ENCODE peak calls at places on chromosomes 3 and 15, in nine cellular contexts. One of them, this sample, is unnamed.

GRCh38 chr15:84911879-84912660 is 27.6 kb downstream of the SLC28A1 start:
- DNase-seq in T-helper 9 cell: no peak
- DNase-seq in NB4: no peak
- DNase-seq in SK-N-MC: no peak
- DNase-seq in heart left ventricle: peak
- DNase-seq in amniotic stem cell: peak
- DNase-seq in esophagus squamous epithelium: no peak
- DNase-seq in activated T-helper 1 cell treated with anti-CD3 and anti-CD28 coated beads, Interleukin-12 subunit alpha, Interleukin-12 subunit beta, Interleukin-2, Interleukin-4 antibody, amounts not matched to agents 30 ng/mL and 10 ng/mL and 1 ng/mL, durations not matched to agents 14 hours and 24 hours and 36 hours: no peak
- DNase-seq in HFFc6: peak
- DNase-seq in this sample: peak

GRCh38 chr3:35664460-35664919 is 25.2 kb downstream of the ARPP21 start:
- DNase-seq in T-helper 9 cell: no peak
- DNase-seq in HFFc6: no peak
- DNase-seq in SK-N-MC: no peak
- DNase-seq in amniotic stem cell: no peak
- DNase-seq in heart left ventricle: peak
- DNase-seq in activated T-helper 1 cell treated with anti-CD3 and anti-CD28 coated beads, Interleukin-12 subunit alpha, Interleukin-12 subunit beta, Interleukin-2, Interleukin-4 antibody, amounts not matched to agents 30 ng/mL and 10 ng/mL and 1 ng/mL, durations not matched to agents 14 hours and 24 hours and 36 hours: no peak
- DNase-seq in NB4: no peak
- DNase-seq in esophagus squamous epithelium: no peak
- DNase-seq in this sample: no peak

GRCh38 chr15:72787521-72787920 is 4.0 kb upstream of the ADPGK start:
- DNase-seq in esophagus squamous epithelium: no peak
- DNase-seq in NB4: no peak
- DNase-seq in HFFc6: no peak
- DNase-seq in amniotic stem cell: no peak
- DNase-seq in T-helper 9 cell: no peak
- DNase-seq in heart left ventricle: no peak
- DNase-seq in activated T-helper 1 cell treated with anti-CD3 and anti-CD28 coated beads, Interleukin-12 subunit alpha, Interleukin-12 subunit beta, Interleukin-2, Interleukin-4 antibody, amounts not matched to agents 30 ng/mL and 10 ng/mL and 1 ng/mL, durations not matched to agents 14 hours and 24 hours and 36 hours: no peak
- DNase-seq in SK-N-MC: no peak
- DNase-seq in this sample: no peak

GRCh38 chr3:187966636-187967035 is 187.3 kb upstream of the LPP start:
- DNase-seq in heart left ventricle: no peak
- DNase-seq in SK-N-MC: no peak
- DNase-seq in NB4: no peak
- DNase-seq in esophagus squamous epithelium: no peak
- DNase-seq in HFFc6: no peak
- DNase-seq in T-helper 9 cell: no peak
- DNase-seq in amniotic stem cell: no peak
- DNase-seq in activated T-helper 1 cell treated with anti-CD3 and anti-CD28 coated beads, Interleukin-12 subunit alpha, Interleukin-12 subunit beta, Interleukin-2, Interleukin-4 antibody, amounts not matched to agents 30 ng/mL and 10 ng/mL and 1 ng/mL, durations not matched to agents 14 hours and 24 hours and 36 hours: no peak
- DNase-seq in this sample: no peak

GRCh38 chr15:68148039-68148438 is 57.1 kb downstream of the CALML4 start:
- DNase-seq in esophagus squamous epithelium: no peak
- DNase-seq in NB4: peak
- DNase-seq in amniotic stem cell: no peak
- DNase-seq in SK-N-MC: no peak
- DNase-seq in activated T-helper 1 cell treated with anti-CD3 and anti-CD28 coated beads, Interleukin-12 subunit alpha, Interleukin-12 subunit beta, Interleukin-2, Interleukin-4 antibody, amounts not matched to agents 30 ng/mL and 10 ng/mL and 1 ng/mL, durations not matched to agents 14 hours and 24 hours and 36 hours: no peak
- DNase-seq in T-helper 9 cell: no peak
- DNase-seq in HFFc6: no peak
- DNase-seq in heart left ventricle: no peak
- DNase-seq in this sample: no peak

GRCh38 chr3:73687081-73688004 is 62.6 kb upstream of the PDZRN3 start:
- DNase-seq in esophagus squamous epithelium: no peak
- DNase-seq in NB4: no peak
- DNase-seq in activated T-helper 1 cell treated with anti-CD3 and anti-CD28 coated beads, Interleukin-12 subunit alpha, Interleukin-12 subunit beta, Interleukin-2, Interleukin-4 antibody, amounts not matched to agents 30 ng/mL and 10 ng/mL and 1 ng/mL, durations not matched to agents 14 hours and 24 hours and 36 hours: no peak
- DNase-seq in HFFc6: peak
- DNase-seq in amniotic stem cell: no peak
- DNase-seq in heart left ventricle: no peak
- DNase-seq in T-helper 9 cell: no peak
- DNase-seq in SK-N-MC: no peak
- DNase-seq in this sample: no peak

GRCh38 chr3:81436182-81436581 is 325.3 kb downstream of the GBE1 start:
- DNase-seq in heart left ventricle: no peak
- DNase-seq in NB4: no peak
- DNase-seq in HFFc6: no peak
- DNase-seq in activated T-helper 1 cell treated with anti-CD3 and anti-CD28 coated beads, Interleukin-12 subunit alpha, Interleukin-12 subunit beta, Interleukin-2, Interleukin-4 antibody, amounts not matched to agents 30 ng/mL and 10 ng/mL and 1 ng/mL, durations not matched to agents 14 hours and 24 hours and 36 hours: no peak
- DNase-seq in SK-N-MC: no peak
- DNase-seq in esophagus squamous epithelium: no peak
- DNase-seq in amniotic stem cell: no peak
- DNase-seq in T-helper 9 cell: no peak
- DNase-seq in this sample: no peak

GRCh38 chr3:50671331-50671730 is 3.4 kb upstream of the DOCK3 start:
- DNase-seq in amniotic stem cell: peak
- DNase-seq in activated T-helper 1 cell treated with anti-CD3 and anti-CD28 coated beads, Interleukin-12 subunit alpha, Interleukin-12 subunit beta, Interleukin-2, Interleukin-4 antibody, amounts not matched to agents 30 ng/mL and 10 ng/mL and 1 ng/mL, durations not matched to agents 14 hours and 24 hours and 36 hours: no peak
- DNase-seq in HFFc6: peak
- DNase-seq in SK-N-MC: peak
- DNase-seq in NB4: peak
- DNase-seq in esophagus squamous epithelium: no peak
- DNase-seq in heart left ventricle: no peak
- DNase-seq in T-helper 9 cell: no peak
- DNase-seq in this sample: peak

GRCh38 chr15:40130118-40130517 is 21.4 kb upstream of the BMF start:
- DNase-seq in HFFc6: no peak
- DNase-seq in activated T-helper 1 cell treated with anti-CD3 and anti-CD28 coated beads, Interleukin-12 subunit alpha, Interleukin-12 subunit beta, Interleukin-2, Interleukin-4 antibody, amounts not matched to agents 30 ng/mL and 10 ng/mL and 1 ng/mL, durations not matched to agents 14 hours and 24 hours and 36 hours: no peak
- DNase-seq in NB4: no peak
- DNase-seq in T-helper 9 cell: no peak
- DNase-seq in esophagus squamous epithelium: no peak
- DNase-seq in amniotic stem cell: no peak
- DNase-seq in SK-N-MC: no peak
- DNase-seq in heart left ventricle: no peak
- DNase-seq in this sample: no peak

GRCh38 chr15:83066034-83066760 is 855 bp downstream of the BTBD1 start:
- DNase-seq in NB4: peak
- DNase-seq in HFFc6: no peak
- DNase-seq in heart left ventricle: no peak
- DNase-seq in esophagus squamous epithelium: no peak
- DNase-seq in activated T-helper 1 cell treated with anti-CD3 and anti-CD28 coated beads, Interleukin-12 subunit alpha, Interleukin-12 subunit beta, Interleukin-2, Interleukin-4 antibody, amounts not matched to agents 30 ng/mL and 10 ng/mL and 1 ng/mL, durations not matched to agents 14 hours and 24 hours and 36 hours: no peak
- DNase-seq in T-helper 9 cell: no peak
- DNase-seq in SK-N-MC: no peak
- DNase-seq in amniotic stem cell: no peak
- DNase-seq in this sample: no peak

GRCh38 chr3:130609166-130609574 is 92.2 kb downstream of the COL6A6 start:
- DNase-seq in amniotic stem cell: no peak
- DNase-seq in NB4: no peak
- DNase-seq in SK-N-MC: no peak
- DNase-seq in activated T-helper 1 cell treated with anti-CD3 and anti-CD28 coated beads, Interleukin-12 subunit alpha, Interleukin-12 subunit beta, Interleukin-2, Interleukin-4 antibody, amounts not matched to agents 30 ng/mL and 10 ng/mL and 1 ng/mL, durations not matched to agents 14 hours and 24 hours and 36 hours: no peak
- DNase-seq in T-helper 9 cell: no peak
- DNase-seq in HFFc6: no peak
- DNase-seq in esophagus squamous epithelium: no peak
- DNase-seq in heart left ventricle: peak
- DNase-seq in this sample: no peak

GRCh38 chr3:81741214-81741613 is 20.2 kb downstream of the GBE1 start:
- DNase-seq in heart left ventricle: no peak
- DNase-seq in esophagus squamous epithelium: no peak
- DNase-seq in HFFc6: no peak
- DNase-seq in SK-N-MC: no peak
- DNase-seq in activated T-helper 1 cell treated with anti-CD3 and anti-CD28 coated beads, Interleukin-12 subunit alpha, Interleukin-12 subunit beta, Interleukin-2, Interleukin-4 antibody, amounts not matched to agents 30 ng/mL and 10 ng/mL and 1 ng/mL, durations not matched to agents 14 hours and 24 hours and 36 hours: no peak
- DNase-seq in NB4: no peak
- DNase-seq in T-helper 9 cell: no peak
- DNase-seq in amniotic stem cell: no peak
- DNase-seq in this sample: no peak

GRCh38 chr15:80242132-80242769 is 9.8 kb downstream of the CTXND1 start:
- DNase-seq in NB4: peak
- DNase-seq in amniotic stem cell: no peak
- DNase-seq in esophagus squamous epithelium: no peak
- DNase-seq in T-helper 9 cell: no peak
- DNase-seq in heart left ventricle: no peak
- DNase-seq in HFFc6: peak
- DNase-seq in activated T-helper 1 cell treated with anti-CD3 and anti-CD28 coated beads, Interleukin-12 subunit alpha, Interleukin-12 subunit beta, Interleukin-2, Interleukin-4 antibody, amounts not matched to agents 30 ng/mL and 10 ng/mL and 1 ng/mL, durations not matched to agents 14 hours and 24 hours and 36 hours: no peak
- DNase-seq in SK-N-MC: no peak
- DNase-seq in this sample: peak

GRCh38 chr3:70245746-70246525 is 66.5 kb downstream of the MDFIC2 start:
- DNase-seq in esophagus squamous epithelium: no peak
- DNase-seq in activated T-helper 1 cell treated with anti-CD3 and anti-CD28 coated beads, Interleukin-12 subunit alpha, Interleukin-12 subunit beta, Interleukin-2, Interleukin-4 antibody, amounts not matched to agents 30 ng/mL and 10 ng/mL and 1 ng/mL, durations not matched to agents 14 hours and 24 hours and 36 hours: no peak
- DNase-seq in SK-N-MC: no peak
- DNase-seq in T-helper 9 cell: no peak
- DNase-seq in NB4: no peak
- DNase-seq in heart left ventricle: no peak
- DNase-seq in HFFc6: no peak
- DNase-seq in amniotic stem cell: no peak
- DNase-seq in this sample: no peak

GRCh38 chr15:85000189-85000864 is 18.7 kb downstream of the PDE8A start:
- DNase-seq in T-helper 9 cell: no peak
- DNase-seq in HFFc6: no peak
- DNase-seq in esophagus squamous epithelium: no peak
- DNase-seq in activated T-helper 1 cell treated with anti-CD3 and anti-CD28 coated beads, Interleukin-12 subunit alpha, Interleukin-12 subunit beta, Interleukin-2, Interleukin-4 antibody, amounts not matched to agents 30 ng/mL and 10 ng/mL and 1 ng/mL, durations not matched to agents 14 hours and 24 hours and 36 hours: no peak
- DNase-seq in heart left ventricle: no peak
- DNase-seq in SK-N-MC: no peak
- DNase-seq in amniotic stem cell: no peak
- DNase-seq in NB4: no peak
- DNase-seq in this sample: no peak

GRCh38 chr3:118838871-118839270 is 195.8 kb downstream of the IGSF11 start:
- DNase-seq in HFFc6: no peak
- DNase-seq in amniotic stem cell: no peak
- DNase-seq in NB4: no peak
- DNase-seq in T-helper 9 cell: no peak
- DNase-seq in activated T-helper 1 cell treated with anti-CD3 and anti-CD28 coated beads, Interleukin-12 subunit alpha, Interleukin-12 subunit beta, Interleukin-2, Interleukin-4 antibody, amounts not matched to agents 30 ng/mL and 10 ng/mL and 1 ng/mL, durations not matched to agents 14 hours and 24 hours and 36 hours: no peak
- DNase-seq in SK-N-MC: no peak
- DNase-seq in heart left ventricle: no peak
- DNase-seq in esophagus squamous epithelium: no peak
- DNase-seq in this sample: no peak

GRCh38 chr3:65196663-65197062 is 508.9 kb upstream of the ADAMTS9 start:
- DNase-seq in HFFc6: no peak
- DNase-seq in amniotic stem cell: no peak
- DNase-seq in esophagus squamous epithelium: no peak
- DNase-seq in T-helper 9 cell: no peak
- DNase-seq in SK-N-MC: no peak
- DNase-seq in heart left ventricle: no peak
- DNase-seq in activated T-helper 1 cell treated with anti-CD3 and anti-CD28 coated beads, Interleukin-12 subunit alpha, Interleukin-12 subunit beta, Interleukin-2, Interleukin-4 antibody, amounts not matched to agents 30 ng/mL and 10 ng/mL and 1 ng/mL, durations not matched to agents 14 hours and 24 hours and 36 hours: no peak
- DNase-seq in NB4: no peak
- DNase-seq in this sample: no peak

GRCh38 chr3:23942546-23942945 is 2.5 kb upstream of the NR1D2 start:
- DNase-seq in SK-N-MC: no peak
- DNase-seq in heart left ventricle: no peak
- DNase-seq in T-helper 9 cell: no peak
- DNase-seq in NB4: no peak
- DNase-seq in HFFc6: no peak
- DNase-seq in esophagus squamous epithelium: no peak
- DNase-seq in activated T-helper 1 cell treated with anti-CD3 and anti-CD28 coated beads, Interleukin-12 subunit alpha, Interleukin-12 subunit beta, Interleukin-2, Interleukin-4 antibody, amounts not matched to agents 30 ng/mL and 10 ng/mL and 1 ng/mL, durations not matched to agents 14 hours and 24 hours and 36 hours: no peak
- DNase-seq in amniotic stem cell: no peak
- DNase-seq in this sample: no peak